ENCODE peak calls at places on chromosome 19, in six cellular contexts. B is AG04450; H is right lobe of liver; T is hippocampal formation; N is progenitor cell of endocrine pancreas; Y is activated CD4-positive, alpha-beta T cell treated with anti-CD3 and anti-CD28 coated beads, Interleukin-2, amount 50 U/mL, for 48 hours. W is an unnamed sample.

GRCh38 chr19:13574933-13575332 is 68.7 kb upstream of the CACNA1A start:
- DNase-seq in T (no peak), N (no peak), B (no peak), H (no peak), Y (no peak), W (peak)

GRCh38 chr19:1258161-1258492 is 9.7 kb downstream of the MIDN start:
- DNase-seq in Y (no peak), B (no peak), N (no peak), T (no peak), H (no peak), W (no peak)

GRCh38 chr19:47573076-47574026 is at the start of gene ZNF541:
- DNase-seq in H (peak), N (no peak), B (no peak), T (peak), Y (peak), W (peak)

GRCh38 chr19:6737873-6738725 is 719 bp upstream of the GPR108 start:
- DNase-seq in T (peak), H (peak), N (peak), Y (peak), B (peak), W (no peak)

GRCh38 chr19:38224014-38224862 is at the start of gene DPF1:
- DNase-seq in H (no peak), Y (peak), T (peak), N (peak), B (no peak), W (peak)

GRCh38 chr19:41694196-41694595 is 6.1 kb upstream of the CEACAM7 start:
- DNase-seq in N (no peak), T (no peak), H (no peak), B (no peak), Y (no peak), W (no peak)

GRCh38 chr19:17183271-17183757 is 31.8 kb upstream of the USE1 start:
- DNase-seq in B (no peak), H (no peak), N (no peak), Y (peak), T (no peak), W (no peak)

GRCh38 chr19:4369109-4369887 is 25.9 kb downstream of the MPND start:
- DNase-seq in Y (peak), N (no peak), H (no peak), T (no peak), B (no peak), W (no peak)

GRCh38 chr19:383922-384800 is 24.8 kb downstream of the C2CD4C start:
- DNase-seq in B (no peak), T (peak), H (no peak), Y (no peak), N (no peak), W (peak)

GRCh38 chr19:58274771-58275199 is 4.0 kb upstream of the ZNF8 start:
- DNase-seq in T (no peak), Y (no peak), N (no peak), B (no peak), H (no peak), W (no peak)

GRCh38 chr19:18020212-18021067 is 12.5 kb downstream of the ARRDC2 start:
- DNase-seq in Y (no peak), B (no peak), N (no peak), H (peak), T (peak), W (no peak)

GRCh38 chr19:10037367-10037766 is 24.1 kb downstream of the RDH8 start:
- DNase-seq in T (no peak), B (no peak), H (peak), Y (no peak), N (no peak), W (no peak)

GRCh38 chr19:5018224-5019015 is 49.5 kb downstream of the KDM4B start:
- DNase-seq in B (no peak), Y (no peak), T (no peak), H (no peak), N (no peak), W (no peak)

GRCh38 chr19:54928299-54928698 is 19.0 kb downstream of the NLRP7 start:
- DNase-seq in Y (no peak), N (no peak), T (no peak), H (no peak), B (no peak), W (no peak)

GRCh38 chr19:7637374-7638256 is 705 bp downstream of the STXBP2 start:
- DNase-seq in T (no peak), H (peak), Y (peak), N (no peak), B (no peak), W (no peak)

GRCh38 chr19:48489608-48490216 is 20.5 kb downstream of the CYTH2 start:
- DNase-seq in T (peak), N (peak), B (no peak), Y (peak), H (peak), W (peak)

GRCh38 chr19:41638624-41639023 is 11.8 kb upstream of the CEACAM4 start:
- DNase-seq in Y (no peak), B (no peak), N (no peak), H (no peak), T (no peak), W (no peak)

GRCh38 chr19:5150902-5151741 is 182.2 kb downstream of the KDM4B start:
- DNase-seq in N (no peak), B (no peak), T (no peak), H (peak), Y (no peak), W (no peak)

GRCh38 chr19:31154021-31154420 is 195.2 kb downstream of the TSHZ3 start:
- DNase-seq in H (no peak), T (no peak), B (no peak), Y (no peak), N (no peak), W (no peak)

GRCh38 chr19:10654610-10655456 is 687 bp downstream of the ILF3 start:
- DNase-seq in B (no peak), T (no peak), Y (peak), H (peak), N (peak), W (peak)

GRCh38 chr19:19732579-19733501 is at the start of gene ZNF14:
- DNase-seq in T (peak), B (peak), Y (peak), N (peak), H (peak), W (peak)

GRCh38 chr19:41904118-41904870 is 21.3 kb downstream of the ARHGEF1 start:
- DNase-seq in T (no peak), Y (no peak), B (no peak), H (no peak), N (peak), W (no peak)

GRCh38 chr19:2309734-2310362 is 1.9 kb upstream of the LINGO3 start:
- DNase-seq in Y (no peak), T (no peak), N (no peak), H (no peak), B (no peak), W (no peak)